ENCODE peak calls at places on chromosome 14, in seven cellular contexts. W, F, E, X, K, I and P are unnamed samples.

GRCh38 chr14:22875003-22875747 is 3.6 kb downstream of the LRP10 start:
- DNase-seq in I (no peak), X (no peak), K (no peak), W (no peak), E (no peak), F (no peak), P (no peak)

GRCh38 chr14:21913759-21914158 is 240.1 kb upstream of the OR4E1 start:
- DNase-seq in E (no peak), X (peak), F (peak), W (peak), I (peak), K (peak), P (peak)

GRCh38 chr14:53529519-53529918 is 376.4 kb upstream of the DDHD1 start:
- DNase-seq in I (no peak), W (no peak), K (no peak), X (no peak), E (no peak), F (no peak), P (no peak)

GRCh38 chr14:61661471-61661988 is 33.8 kb upstream of the HIF1A start:
- DNase-seq in K (no peak), F (no peak), X (peak), E (no peak), W (no peak), I (no peak), P (no peak)

GRCh38 chr14:28608438-28608837 is 158.1 kb upstream of the FOXG1 start:
- DNase-seq in I (no peak), F (no peak), E (no peak), W (no peak), K (no peak), X (peak), P (no peak)

GRCh38 chr14:93538411-93538810 is 107.7 kb downstream of the UNC79 start:
- DNase-seq in E (no peak), W (peak), X (no peak), F (peak), I (no peak), K (no peak), P (peak)

GRCh38 chr14:95200404-95200803 is 43.1 kb upstream of the DICER1 start:
- DNase-seq in X (no peak), E (no peak), F (no peak), I (no peak), W (no peak), K (no peak), P (no peak)

GRCh38 chr14:94748667-94749347 is 21.1 kb downstream of the GSC start:
- DNase-seq in X (peak), K (no peak), I (no peak), W (peak), F (peak), E (peak), P (peak)

GRCh38 chr14:45651906-45652305 is 398.9 kb upstream of the MIS18BP1 start:
- DNase-seq in F (no peak), X (no peak), K (no peak), W (no peak), I (no peak), E (no peak), P (no peak)

GRCh38 chr14:93832076-93832475 is 43.8 kb upstream of the PRIMA1 start:
- DNase-seq in X (no peak), K (no peak), F (no peak), W (no peak), E (no peak), I (no peak), P (no peak)

GRCh38 chr14:97891515-97891914 is 1094.3 kb downstream of the VRK1 start:
- DNase-seq in I (no peak), X (no peak), E (no peak), W (no peak), F (no peak), K (no peak), P (no peak)

GRCh38 chr14:97267509-97267908 is 470.3 kb downstream of the VRK1 start:
- DNase-seq in W (no peak), I (no peak), F (no peak), X (no peak), K (no peak), E (no peak), P (no peak)

GRCh38 chr14:70416717-70417349 is at the start of gene SYNJ2BP:
- DNase-seq in E (peak), K (peak), F (peak), W (peak), I (peak), X (peak), P (peak)

GRCh38 chr14:64387232-64387737 is 868 bp upstream of the MTHFD1 start:
- DNase-seq in E (no peak), W (peak), K (peak), X (peak), I (no peak), F (peak), P (no peak)

GRCh38 chr14:30748343-30748742 is 126.0 kb upstream of the COCH start:
- DNase-seq in F (no peak), W (no peak), I (no peak), E (no peak), X (no peak), K (no peak), P (no peak)

GRCh38 chr14:23951590-23952143 is 1.9 kb upstream of the DHRS4 start:
- DNase-seq in W (no peak), F (no peak), I (no peak), X (no peak), K (no peak), E (no peak), P (no peak)
- TF ChIP-seq CTCF in W (no peak), F (no peak), I (no peak), X (no peak), K (no peak), E (no peak), P (no peak)

GRCh38 chr14:36241183-36241582 is 64.7 kb upstream of the PTCSC3 start:
- DNase-seq in I (no peak), W (no peak), K (no peak), X (peak), F (no peak), E (no peak), P (no peak)
- TF ChIP-seq CTCF in I (no peak), W (no peak), K (no peak), X (no peak), F (no peak), E (no peak), P (no peak)

GRCh38 chr14:31895206-31895605 is 181.9 kb upstream of the ARHGAP5 start:
- DNase-seq in W (no peak), K (no peak), E (no peak), F (no peak), X (peak), I (no peak), P (no peak)

GRCh38 chr14:31898835-31899528 is 178.1 kb upstream of the ARHGAP5 start:
- DNase-seq in I (no peak), K (no peak), F (no peak), E (no peak), X (no peak), W (no peak), P (no peak)

GRCh38 chr14:31902002-31902401 is 175.1 kb upstream of the ARHGAP5 start:
- DNase-seq in E (no peak), F (no peak), W (peak), I (no peak), X (no peak), K (no peak), P (no peak)

GRCh38 chr14:31894351-31894750 is 182.8 kb upstream of the ARHGAP5 start:
- DNase-seq in F (no peak), E (no peak), X (no peak), I (no peak), W (no peak), K (no peak), P (no peak)

DNA sequence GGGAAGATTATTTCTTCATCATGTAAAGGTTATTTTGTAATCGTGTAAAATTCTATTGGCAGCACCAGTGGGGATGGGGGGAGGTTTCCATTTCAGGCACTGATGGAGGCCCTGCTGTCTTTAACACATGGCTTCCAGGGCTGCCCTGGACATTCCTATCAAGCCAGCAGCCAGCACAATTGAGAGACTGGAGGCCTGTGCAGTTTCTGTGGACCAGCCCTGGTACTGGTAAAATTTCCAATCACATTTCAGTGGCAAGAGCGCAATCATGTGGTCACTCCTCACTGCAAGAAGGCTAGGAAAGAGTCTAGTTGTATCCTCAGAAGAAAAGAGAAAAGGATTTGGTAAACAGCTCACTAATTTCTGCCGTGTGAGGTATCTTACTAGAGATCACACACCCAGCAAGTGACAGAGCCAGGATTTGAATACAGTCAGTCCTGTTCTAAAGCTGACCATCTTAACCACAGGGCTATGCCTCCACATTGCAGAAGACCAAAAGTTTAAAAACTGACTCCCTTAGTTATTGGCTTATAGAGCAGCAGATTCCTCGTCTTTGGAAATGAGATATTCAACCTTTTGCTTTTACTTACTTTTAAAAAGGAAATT is 179.4 kb upstream of the ARHGAP5 start:
- DNase-seq in E (no peak), I (no peak), F (no peak), W (no peak), X (peak), K (no peak), P (no peak)
- TF ChIP-seq CTCF in E (no peak), I (no peak), F (no peak), W (no peak), X (no peak), K (no peak), P (no peak)

DNA sequence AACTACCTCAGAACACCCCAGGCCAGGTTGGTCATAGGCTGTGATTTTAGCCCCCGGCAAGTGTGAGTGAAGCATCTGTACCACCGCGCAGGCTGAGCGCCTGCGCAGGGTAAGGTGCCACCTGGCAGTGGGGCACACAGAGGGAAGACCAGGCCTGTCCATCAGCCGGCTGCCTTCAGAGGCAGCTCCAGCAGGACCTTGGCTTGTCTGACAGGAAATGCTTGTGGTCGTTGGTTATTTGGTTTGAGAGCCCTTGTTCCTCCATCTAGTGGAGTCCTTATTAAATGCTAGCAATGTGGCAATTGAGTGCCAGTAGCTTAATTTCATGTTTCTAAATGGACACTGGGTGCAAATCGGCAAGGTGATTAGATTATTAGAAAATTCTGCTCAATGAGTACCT is 27.5 kb downstream of the SLC25A29 start:
- DNase-seq in X (peak), K (no peak), E (no peak), F (no peak), I (no peak), W (no peak), P (no peak)
- TF ChIP-seq CTCF in X (peak), K (no peak), E (no peak), F (no peak), I (no peak), W (no peak), P (no peak)